ENCODE peak calls at places on chromosome 7, in nine cellular contexts. A, U, H, J, Q, G, S, W and B are unnamed samples.

GRCh38 chr7:128829391-128830166 is 627 bp upstream of the FLNC start:
- DNase-seq in A (no peak), U (no peak), H (no peak), J (no peak), Q (peak), G (peak), S (no peak), W (peak), B (no peak)

GRCh38 chr7:158278745-158279320 is 308.8 kb downstream of the PTPRN2 start:
- DNase-seq in A (no peak), U (no peak), H (no peak), J (no peak), Q (no peak), G (no peak), S (no peak), W (no peak), B (peak)

GRCh38 chr7:111312966-111313365 is 222.0 kb downstream of the LRRN3 start:
- DNase-seq in A (no peak), U (no peak), H (no peak), J (no peak), Q (peak), G (peak), S (no peak), W (no peak), B (no peak)

GRCh38 chr7:28135760-28136159 is 44.8 kb downstream of the JAZF1 start:
- DNase-seq in A (no peak), U (no peak), H (no peak), J (no peak), Q (no peak), G (no peak), S (no peak), W (no peak), B (no peak)

GRCh38 chr7:48280100-48280499 is 108.8 kb downstream of the ABCA13 start:
- DNase-seq in A (no peak), U (no peak), H (no peak), J (no peak), Q (peak), G (peak), S (peak), W (peak), B (no peak)

GRCh38 chr7:9226500-9226899 is 793.1 kb downstream of the NXPH1 start:
- DNase-seq in A (no peak), U (no peak), H (no peak), J (no peak), Q (no peak), G (no peak), S (no peak), W (no peak), B (no peak)

GRCh38 chr7:47552631-47553030 is 29.3 kb downstream of the TNS3 start:
- DNase-seq in A (no peak), U (no peak), H (no peak), J (no peak), Q (peak), G (no peak), S (no peak), W (no peak), B (no peak)

GRCh38 chr7:129376778-129377700 is 57.2 kb upstream of the STRIP2 start:
- DNase-seq in A (no peak), U (no peak), H (no peak), J (no peak), Q (peak), G (no peak), S (no peak), W (no peak), B (no peak)

GRCh38 chr7:12770227-12770975 is 83.0 kb downstream of the ARL4A start:
- DNase-seq in A (no peak), U (peak), H (no peak), J (no peak), Q (no peak), G (no peak), S (no peak), W (peak), B (no peak)

GRCh38 chr7:18414885-18415284 is 80.7 kb upstream of the HDAC9 start:
- DNase-seq in A (no peak), U (no peak), H (no peak), J (no peak), Q (no peak), G (no peak), S (no peak), W (no peak), B (no peak)

GRCh38 chr7:73847941-73848723 is 5.8 kb upstream of the METTL27 start:
- DNase-seq in A (no peak), U (no peak), H (no peak), J (no peak), Q (no peak), G (no peak), S (no peak), W (no peak), B (no peak)